ENCODE peak calls at places on chromosome 22, in four cellular contexts. P is H1, W is K562, I is GM12878. L is an unnamed sample. For H3K4me1, the result is how much of the 10 kb centered on the place peaks cover.

GRCh38 chr22:22937894-22938480 is 50.4 kb downstream of the IGLL5 start:
- DNase-seq in I (no peak), P (no peak), W (peak), L (no peak)

GRCh38 chr22:23235425-23235824 is 55.1 kb downstream of the BCR start:
- DNase-seq in I (no peak), W (peak), P (no peak), L (no peak)

GRCh38 chr22:44444341-44445306 is 53.4 kb downstream of the RTL6 start:
- DNase-seq in W (peak), I (no peak), P (peak), L (peak)

GRCh38 chr22:29454186-29454745 is 15.9 kb downstream of the RFPL1 start:
- DNase-seq in I (no peak), W (no peak), P (no peak), L (no peak)

GRCh38 chr22:30868663-30869385 is 99.8 kb downstream of the MORC2 start:
- DNase-seq in W (peak), I (no peak), P (no peak), L (peak)

GRCh38 chr22:19876314-19876940 is 21.8 kb upstream of the GNB1L start:
- DNase-seq in P (no peak), I (no peak), W (no peak), L (peak)

GRCh38 chr22:29555065-29555644 is 1.6 kb upstream of the THOC5 start:
- DNase-seq in I (no peak), W (no peak), P (no peak), L (no peak)

GRCh38 chr22:32142600-32142999 is 16.5 kb downstream of the C22orf42 start:
- DNase-seq in I (no peak), W (no peak), P (no peak), L (no peak)

GRCh38 chr22:28716686-28717085 is 24.9 kb downstream of the CHEK2 start:
- DNase-seq in I (no peak), P (no peak), W (no peak), L (no peak)

GRCh38 chr22:20957691-20958440 is 9.2 kb upstream of the AIFM3 start:
- DNase-seq in P (no peak), W (no peak), I (no peak), L (peak)

GRCh38 chr22:37748659-37749058 is 51.8 kb downstream of the TRIOBP start:
- DNase-seq in W (no peak), I (no peak), P (no peak), L (no peak)

GRCh38 chr22:17086750-17087149 is 1.9 kb downstream of the IL17RA start:
- DNase-seq in I (no peak), W (no peak), P (no peak), L (no peak)

GRCh38 chr22:47888807-47889206 is 1126.4 kb downstream of the TBC1D22A start:
- DNase-seq in I (no peak), W (no peak), P (no peak), L (no peak)

GRCh38 chr22:18968011-18968749 is 32.1 kb upstream of the PRODH start:
- DNase-seq in I (no peak), P (no peak), W (peak), L (no peak)

GRCh38 chr22:20577549-20577975 is 70.2 kb downstream of the MED15 start:
- DNase-seq in W (no peak), I (no peak), P (no peak), L (no peak)

GRCh38 chr22:27685515-27685914 is 116.0 kb downstream of the MN1 start:
- DNase-seq in P (no peak), I (no peak), W (no peak), L (no peak)

GRCh38 chr22:38967451-38968450 is 10.3 kb downstream of the APOBEC3A start:
- DNase-seq in P (no peak), W (peak), I (no peak), L (no peak)

GRCh38 chr22:19406281-19406811 is 25.2 kb downstream of the HIRA start:
- DNase-seq in I (no peak), P (no peak), W (peak), L (no peak)

GRCh38 chr22:26852176-26852575 is 194.8 kb downstream of the MIAT start:
- DNase-seq in P (no peak), I (no peak), W (peak), L (no peak)

GRCh38 chr22:39456262-39457046 is at the start of gene MGAT3:
- DNase-seq in I (no peak), W (no peak), P (no peak), L (peak)

GRCh38 chr22:47293368-47294221 is 531.1 kb downstream of the TBC1D22A start:
- DNase-seq in P (no peak), I (no peak), W (no peak), L (no peak)

GRCh38 chr22:38461057-38461413 is 6.0 kb upstream of the KCNJ4 start:
- DNase-seq in W (no peak), P (no peak), I (no peak), L (no peak)

GRCh38 chr22:18091916-18092526 is 14.2 kb downstream of the PEX26 start:
- DNase-seq in P (no peak), I (no peak), W (no peak), L (no peak)

GRCh38 chr22:34160117-34160758 is 240.0 kb upstream of the LARGE1 start:
- DNase-seq in W (no peak), I (no peak), P (no peak), L (no peak)

GRCh38 chr22:28043269-28043668 is 124.2 kb upstream of the PITPNB start:
- DNase-seq in I (no peak), P (no peak), W (no peak), L (peak)

GRCh38 chr22:41471606-41472005 is 2.7 kb downstream of the ACO2 start:
- DNase-seq in P (no peak), I (no peak), W (no peak), L (no peak)

GRCh38 chr22:41468381-41469217 is at the start of the genes ACO2 and PHF5A:
- DNase-seq in I (peak), P (peak), W (peak), L (peak)

GRCh38 chr22:41474878-41475451 is 6.0 kb downstream of the ACO2 start:
- DNase-seq in P (no peak), W (no peak), I (no peak), L (no peak)

DNA sequence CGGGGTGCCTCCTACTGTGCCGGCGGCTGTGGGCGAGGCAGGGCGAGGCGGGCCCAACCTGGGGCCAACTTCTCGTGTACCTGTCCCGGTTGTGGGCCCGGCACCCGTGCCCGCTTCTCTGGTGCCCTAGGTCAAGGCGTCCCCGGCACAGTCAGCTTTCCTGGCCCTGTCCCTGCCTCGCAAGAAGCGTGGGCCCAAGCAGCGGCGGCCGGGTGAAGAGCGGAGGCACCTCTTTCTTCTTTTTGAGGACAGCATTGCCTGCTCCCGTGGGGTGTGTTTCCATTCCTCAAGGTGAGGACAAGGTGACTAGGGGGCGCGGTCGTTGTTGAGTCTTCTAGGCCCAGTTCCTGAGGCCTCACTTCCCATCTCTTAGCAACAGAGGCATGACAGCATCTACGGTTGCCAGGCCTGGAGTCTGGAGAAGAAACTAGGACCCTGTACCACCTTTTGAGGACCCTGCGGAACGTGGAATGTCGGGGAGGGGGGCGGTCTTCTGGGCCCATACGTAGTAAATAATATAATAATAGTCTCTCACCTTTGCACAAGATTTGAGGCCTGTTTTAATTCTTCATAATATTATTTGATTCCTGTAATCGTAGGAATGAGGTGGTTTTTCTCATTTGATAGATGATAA is 418 bp downstream of the ACO2 start:
- DNase-seq in W (no peak), P (no peak), I (no peak), L (no peak)
- TF ChIP-seq NRF1 in W (no peak), P (no peak), I (no peak), L (no peak)

GRCh38 chr22:43110927-43111623 is 525 bp downstream of the BIK start:
- DNase-seq in I (no peak), W (peak), P (no peak), L (peak)
- TF ChIP-seq YY1 in I (no peak), W (no peak), P (peak), L (no peak)

GRCh38 chr22:45998638-45999378 is 21.8 kb upstream of the WNT7B start:
- DNase-seq in P (no peak), I (no peak), W (no peak), L (no peak)
- H3K4me1 ChIP-seq in P (under half), I (under half), W (under half), L (under half)

GRCh38 chr22:49956914-49957825 is 3.4 kb upstream of the PIM3 start:
- DNase-seq in I (no peak), P (no peak), W (no peak), L (no peak)
- TF ChIP-seq NRF1 in I (no peak), P (no peak), W (no peak), L (no peak)